ENCODE peak calls at places on chromosomes 13 and 19, in seven cellular contexts. S is PC-3; Y is CD8-positive, alpha-beta memory T cell; N is cardiac muscle cell; R is endodermal cell; K is sigmoid colon; Z is fibroblast of lung. Q is an unnamed sample.

GRCh38 chr13:107209811-107210210 is 641.9 kb upstream of the ARGLU1 start:
- DNase-seq in Z (peak; percentile 47), Y (no peak), K (no peak), R (no peak), N (no peak), S (peak; percentile 29), Q (no peak)

GRCh38 chr19:42201489-42202289 is 15.8 kb downstream of the DEDD2 start:
- DNase-seq in R (no peak), Y (peak; percentile 71), N (no peak), S (no peak), Z (no peak), K (no peak), Q (no peak)

GRCh38 chr13:66076417-66076816 is 1153.7 kb downstream of the PCDH9 start:
- DNase-seq in Y (no peak), S (peak; percentile 12), Z (peak; percentile 84), R (no peak), N (no peak), K (no peak), Q (no peak)

GRCh38 chr19:13208131-13208963 is 58.1 kb downstream of the IER2 start:
- DNase-seq in K (peak; percentile 72), S (no peak), Z (peak; percentile 57), R (peak; percentile 55), Y (peak; percentile 62), N (no peak), Q (peak; percentile 68)

GRCh38 chr13:39415003-39415402 is 188.0 kb downstream of the LHFPL6 start:
- DNase-seq in R (no peak), N (no peak), Y (no peak), Z (peak; percentile 41), S (no peak), K (peak; percentile 71), Q (no peak)

GRCh38 chr13:98221234-98221633 is 44.2 kb upstream of the RNF113B start:
- DNase-seq in S (no peak), Y (no peak), N (no peak), K (no peak), R (peak; percentile 23), Z (no peak), Q (no peak)

GRCh38 chr13:68359105-68359504 is 1129.0 kb upstream of the PCDH9 start:
- DNase-seq in K (no peak), N (no peak), Y (no peak), S (peak; percentile 48), R (no peak), Z (no peak), Q (no peak)

GRCh38 chr13:110323172-110323851 is 16.2 kb downstream of the COL4A2 start:
- DNase-seq in Z (peak; percentile 96), Y (no peak), N (no peak), K (peak; percentile 77), R (peak; percentile 71), S (peak; percentile 73), Q (no peak)

GRCh38 chr13:113837554-113838355 is 26.1 kb downstream of the GAS6 start:
- DNase-seq in R (peak; percentile 86), S (peak; percentile 84), Y (no peak), K (peak; percentile 98), N (peak; percentile 52), Z (peak; percentile 99), Q (no peak)

GRCh38 chr19:53328967-53329366 is 4.6 kb upstream of the ZNF845 start:
- DNase-seq in R (peak; percentile 45), N (no peak), S (no peak), Y (no peak), K (peak; percentile 74), Z (no peak), Q (no peak)

GRCh38 chr13:43196171-43196611 is 172.8 kb downstream of the DNAJC15 start:
- DNase-seq in Y (no peak), N (peak; percentile 19), Z (no peak), R (no peak), K (peak; percentile 68), S (no peak), Q (no peak)

GRCh38 chr13:38348890-38349289 is 761 bp upstream of the UFM1 start:
- DNase-seq in R (no peak), Z (peak; percentile 53), N (peak; percentile 1), Y (peak; percentile 47), K (no peak), S (peak; percentile 30), Q (peak; percentile 36)

GRCh38 chr13:111388851-111389500 is 68.5 kb downstream of the TEX29 start:
- DNase-seq in K (no peak), Y (no peak), R (peak; percentile 36), N (no peak), Z (no peak), S (no peak), Q (no peak)

GRCh38 chr13:33968520-33969507 is 150.9 kb downstream of the RFC3 start:
- DNase-seq in Y (no peak), S (no peak), N (no peak), R (no peak), Z (no peak), K (no peak), Q (no peak)

GRCh38 chr19:16628984-16629691 is 1.1 kb upstream of the MED26 start:
- DNase-seq in R (no peak), Y (no peak), N (no peak), Z (peak; percentile 23), S (no peak), K (peak; percentile 88), Q (no peak)

GRCh38 chr13:112617754-112618375 is 29.9 kb upstream of the TUBGCP3 start:
- DNase-seq in Y (no peak), S (no peak), Z (no peak), N (no peak), R (no peak), K (no peak), Q (no peak)

GRCh38 chr13:106400282-106400681 is 135.2 kb downstream of the EFNB2 start:
- DNase-seq in Y (no peak), R (no peak), Z (no peak), N (no peak), K (no peak), S (no peak), Q (no peak)

GRCh38 chr13:31968473-31968872 is 63.1 kb upstream of the FRY start:
- DNase-seq in K (no peak), S (no peak), Z (no peak), N (no peak), Y (no peak), R (no peak), Q (no peak)

GRCh38 chr13:41241626-41242025 is 21.8 kb downstream of the MTRF1 start:
- DNase-seq in Y (no peak), S (no peak), N (no peak), K (no peak), R (no peak), Z (no peak), Q (no peak)

GRCh38 chr13:41250993-41251392 is 12.4 kb downstream of the MTRF1 start:
- DNase-seq in N (no peak), Z (no peak), Y (no peak), K (no peak), S (no peak), R (no peak), Q (no peak)

GRCh38 chr13:41244555-41244954 is 18.8 kb downstream of the MTRF1 start:
- DNase-seq in Y (no peak), N (peak; percentile 0), S (no peak), Z (no peak), R (no peak), K (no peak), Q (no peak)

GRCh38 chr13:41246969-41247750 is 16.2 kb downstream of the MTRF1 start:
- DNase-seq in S (no peak), R (no peak), N (no peak), K (no peak), Z (no peak), Y (no peak), Q (no peak)
- H3K4me3 ChIP-seq in S (no peak overlapping the region), R (no peak overlapping the region), N (no peak overlapping the region), K (no peak overlapping the region), Z (no peak overlapping the region), Y (no peak overlapping the region), Q (no peak overlapping the region)

GRCh38 chr13:104106705-104107393 is 1040.6 kb upstream of the SLC10A2 start:
- DNase-seq in Z (peak; percentile 75), Y (no peak), R (peak; percentile 61), K (no peak), S (peak; percentile 57), N (no peak), Q (no peak)
- H3K27ac ChIP-seq in Z (no peak overlapping the region), Y (no peak overlapping the region), R (no peak overlapping the region), K (no peak overlapping the region), S (peak overlapping the region; percentile 50), N (no peak overlapping the region), Q (no peak overlapping the region)

GRCh38 chr19:50741179-50741933 is 18.2 kb downstream of the CLEC11A start:
- DNase-seq in R (no peak), K (no peak), Z (no peak), Y (no peak), S (no peak), N (no peak), Q (no peak)

GRCh38 chr19:50739132-50739746 is 16.1 kb downstream of the CLEC11A start:
- DNase-seq in K (no peak), N (no peak), Y (no peak), R (no peak), Z (no peak), S (no peak), Q (no peak)

GRCh38 chr19:50736338-50736737 is 13.2 kb downstream of the CLEC11A start:
- DNase-seq in R (no peak), S (no peak), Y (no peak), N (no peak), Z (no peak), K (no peak), Q (no peak)

GRCh38 chr19:50739841-50740426 is 16.8 kb downstream of the CLEC11A start:
- DNase-seq in N (no peak), R (peak; percentile 74), S (no peak), Y (no peak), K (no peak), Z (no peak), Q (no peak)

DNA sequence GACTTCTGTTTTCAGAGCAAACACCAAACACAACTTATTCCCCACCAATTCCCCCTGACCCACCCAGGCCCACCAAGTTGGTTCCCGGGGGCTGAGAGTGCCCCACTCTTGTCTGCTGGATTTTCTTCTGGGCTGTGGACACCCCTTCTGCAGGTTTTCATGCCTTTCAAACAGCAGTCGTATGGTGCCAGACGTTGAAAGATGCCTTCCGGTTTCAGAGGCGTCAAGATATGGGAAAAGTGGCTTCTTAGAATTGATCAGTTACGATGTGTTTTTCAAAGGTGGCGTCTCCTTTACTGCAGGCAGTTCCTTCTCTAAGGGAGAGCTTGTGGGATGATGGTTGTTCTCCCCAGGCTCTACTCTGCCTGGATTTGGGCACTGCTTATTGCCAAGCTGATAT is 12.7 kb downstream of the CLEC11A start:
- DNase-seq in K (no peak), Z (no peak), N (no peak), R (no peak), S (no peak), Y (no peak), Q (no peak)
- H3K4me1 ChIP-seq in K (no peaks in the 10 kb centered on the region), Z (no peaks in the 10 kb centered on the region), N (no peaks in the 10 kb centered on the region), R (no peaks in the 10 kb centered on the region), S (no peaks in the 10 kb centered on the region), Y (no peaks in the 10 kb centered on the region), Q (no peaks in the 10 kb centered on the region)

DNA sequence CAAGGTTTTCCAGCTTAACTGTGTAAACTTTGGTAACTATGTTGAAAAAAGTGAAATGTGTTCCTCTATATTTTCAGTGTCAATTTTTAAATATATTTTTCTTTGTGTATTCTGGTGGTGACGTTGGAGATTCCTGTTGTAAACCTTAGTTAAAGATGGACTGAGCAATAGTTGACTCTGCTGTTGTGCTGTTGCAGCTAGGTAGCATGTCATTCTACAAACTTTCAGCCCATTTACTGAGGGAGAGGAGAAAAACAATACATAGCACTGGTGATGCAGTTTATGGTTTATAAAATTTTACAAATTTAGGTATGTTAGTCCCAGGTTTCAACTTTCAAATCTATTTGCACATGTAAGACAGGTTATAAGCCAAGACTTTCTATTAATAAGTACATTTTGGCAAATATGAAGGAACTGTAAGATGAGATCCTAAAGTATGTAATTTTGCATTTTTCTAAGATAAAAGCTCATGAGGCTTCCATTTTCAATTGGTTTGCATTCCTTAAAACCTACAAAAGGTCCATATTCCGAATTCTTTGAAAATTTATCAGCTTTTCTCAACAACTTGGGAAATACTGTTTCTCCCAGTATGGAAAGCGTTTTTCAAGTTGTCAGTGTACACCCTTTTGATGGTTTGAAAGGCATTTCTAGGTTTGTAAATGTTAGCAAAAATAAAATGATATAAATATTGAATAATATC is 1.5 kb downstream of the NDFIP2 start:
- DNase-seq in K (no peak), Z (peak; percentile 55), Y (no peak), N (no peak), R (no peak), S (peak; percentile 18), Q (no peak)
- H3K4me3 ChIP-seq in K (no peak overlapping the region), Z (peak overlapping the region; percentile 80), Y (no peak overlapping the region), N (peak overlapping the region; percentile 85), R (peak overlapping the region; percentile 91), S (peak overlapping the region; percentile 98), Q (peak overlapping the region; percentile 79)

Q was measured in naive thymus-derived CD4-positive, alpha-beta T cell.